ENCODE peak calls at places on chromosomes 7 and 10, in four cellular contexts. I is KBM-7; J is effector memory CD4-positive, alpha-beta T cell; T is left ventricle myocardium inferior. U is an unnamed sample.

GRCh38 chr10:22086730-22087364 is 83.3 kb upstream of the DNAJC1 start:
- DNase-seq in I (no peak), J (no peak), T (peak), U (peak)

GRCh38 chr10:72685264-72685921 is 6.5 kb upstream of the MCU start:
- DNase-seq in I (no peak), J (no peak), T (no peak), U (no peak)

GRCh38 chr7:33979807-33980355 is 74.5 kb downstream of the BMPER start:
- DNase-seq in I (no peak), J (no peak), T (no peak), U (no peak)

GRCh38 chr10:85648279-85648754 is 718.3 kb downstream of the GRID1 start:
- DNase-seq in I (no peak), J (no peak), T (no peak), U (no peak)

GRCh38 chr10:76970795-76971519 is 666.7 kb downstream of the KCNMA1 start:
- DNase-seq in I (no peak), J (no peak), T (no peak), U (no peak)

GRCh38 chr7:122337011-122337410 is 32.5 kb upstream of the FEZF1 start:
- DNase-seq in I (no peak), J (no peak), T (no peak), U (no peak)

GRCh38 chr7:82481499-82482097 is 38.0 kb upstream of the CACNA2D1 start:
- DNase-seq in I (peak), J (no peak), T (no peak), U (no peak)

GRCh38 chr7:47405286-47405904 is 176.5 kb downstream of the TNS3 start:
- DNase-seq in I (no peak), J (no peak), T (no peak), U (no peak)

GRCh38 chr7:155685070-155685790 is 40.8 kb downstream of the RBM33 start:
- DNase-seq in I (no peak), J (no peak), T (no peak), U (no peak)

GRCh38 chr7:2825595-2826227 is 18.4 kb downstream of the GNA12 start:
- DNase-seq in I (no peak), J (no peak), T (no peak), U (no peak)

GRCh38 chr10:8037199-8037801 is 17.2 kb upstream of the GATA3 start:
- DNase-seq in I (no peak), J (no peak), T (no peak), U (no peak)

GRCh38 chr10:75599875-75600648 is 168.6 kb downstream of the LRMDA start:
- DNase-seq in I (no peak), J (no peak), T (no peak), U (no peak)

GRCh38 chr10:48608279-48608681 is 3.4 kb upstream of the ARHGAP22 start:
- DNase-seq in I (peak), J (no peak), T (no peak), U (no peak)

GRCh38 chr7:37536706-37537105 is 88.0 kb upstream of the ELMO1 start:
- DNase-seq in I (no peak), J (no peak), T (no peak), U (no peak)

GRCh38 chr7:127885222-127885772 is 145.9 kb downstream of the LRRC4 start:
- DNase-seq in I (no peak), J (no peak), T (no peak), U (no peak)

GRCh38 chr7:41695661-41696322 is 7.1 kb downstream of the INHBA start:
- DNase-seq in I (no peak), J (no peak), T (no peak), U (no peak)

GRCh38 chr10:63670291-63670898 is 149.2 kb downstream of the REEP3 start:
- DNase-seq in I (no peak), J (no peak), T (no peak), U (no peak)

GRCh38 chr10:14356921-14357320 is 26.2 kb upstream of the FRMD4A start:
- DNase-seq in I (no peak), J (no peak), T (no peak), U (no peak)

GRCh38 chr7:143394777-143395176 is 13.6 kb downstream of the ZYX start:
- DNase-seq in I (no peak), J (no peak), T (no peak), U (no peak)

GRCh38 chr7:106347229-106347833 is 62.5 kb upstream of the NAMPT start:
- DNase-seq in I (peak), J (no peak), T (no peak), U (no peak)

GRCh38 chr7:74479961-74480829 is 26.5 kb downstream of the GTF2IRD1 start:
- DNase-seq in I (no peak), J (no peak), T (peak), U (peak)

GRCh38 chr7:5636914-5637313 is 144.5 kb downstream of the RNF216 start:
- DNase-seq in I (peak), J (no peak), T (peak), U (peak)

GRCh38 chr10:117386805-117387204 is 11.6 kb upstream of the PDZD8 start:
- DNase-seq in I (no peak), J (no peak), T (no peak), U (no peak)

GRCh38 chr7:157674715-157675426 is 338.1 kb downstream of the DNAJB6 start:
- DNase-seq in I (no peak), J (no peak), T (no peak), U (no peak)

GRCh38 chr10:3238115-3238871 is 65.7 kb upstream of the PITRM1 start:
- DNase-seq in I (no peak), J (no peak), T (no peak), U (no peak)

GRCh38 chr7:14902589-14902963 is at the start of gene DGKB:
- DNase-seq in I (no peak), J (no peak), T (peak), U (peak)

GRCh38 chr10:131260031-131260430 is 51.5 kb downstream of the TCERG1L start:
- DNase-seq in I (no peak), J (no peak), T (no peak), U (no peak)

GRCh38 chr7:121138262-121138933 is 149.9 kb downstream of the CPED1 start:
- DNase-seq in I (no peak), J (no peak), T (no peak), U (no peak)

GRCh38 chr7:44288811-44289340 is 36.5 kb downstream of the CAMK2B start:
- DNase-seq in I (no peak), J (no peak), T (peak), U (no peak)

GRCh38 chr7:47142169-47142866 is 439.6 kb downstream of the TNS3 start:
- DNase-seq in I (no peak), J (no peak), T (no peak), U (no peak)

GRCh38 chr7:37510043-37510634 is 61.5 kb upstream of the ELMO1 start:
- DNase-seq in I (peak), J (no peak), T (no peak), U (no peak)

GRCh38 chr7:73799282-73800141 is 29.4 kb upstream of the CLDN3 start:
- DNase-seq in I (no peak), J (no peak), T (no peak), U (no peak)

GRCh38 chr7:130409067-130409721 is 28.9 kb downstream of the CPA1 start:
- DNase-seq in I (no peak), J (no peak), T (no peak), U (no peak)

GRCh38 chr10:124944982-124945381 is 3.1 kb downstream of the ZRANB1 start:
- DNase-seq in I (no peak), J (no peak), T (no peak), U (no peak)

GRCh38 chr10:77801474-77802238 is 124.9 kb downstream of the DLG5 start:
- DNase-seq in I (no peak), J (peak), T (no peak), U (no peak)

GRCh38 chr10:113425596-113425995 is 127.3 kb upstream of the HABP2 start:
- DNase-seq in I (no peak), J (no peak), T (no peak), U (no peak)